ENCODE peak calls at places on chromosomes 1 and 21, in six cellular contexts. X, W, O, J, V and C are unnamed samples.

GRCh38 chr21:35343046-35343816 is 294.1 kb upstream of the RUNX1 start:
- DNase-seq in W (peak), X (no peak), O (no peak), J (no peak), V (no peak), C (no peak)

GRCh38 chr1:55636691-55637090 is 421.5 kb upstream of the USP24 start:
- DNase-seq in O (peak), J (no peak), W (peak), X (no peak), V (no peak), C (no peak)

GRCh38 chr1:62382581-62382980 is 54.3 kb upstream of the USP1 start:
- DNase-seq in W (no peak), O (no peak), V (no peak), J (no peak), X (no peak), C (no peak)

GRCh38 chr1:26993237-26994019 is at the start of gene TRNP1:
- DNase-seq in O (peak), W (peak), X (peak), J (peak), V (peak), C (peak)

GRCh38 chr1:46166521-46167462 is 8.1 kb upstream of the TSPAN1 start:
- DNase-seq in X (no peak), V (no peak), O (no peak), W (no peak), J (peak), C (peak)

GRCh38 chr1:172499636-172500141 is 33.3 kb upstream of the SUCO start:
- DNase-seq in X (no peak), J (peak), V (peak), W (peak), O (peak), C (no peak)

GRCh38 chr1:182330303-182330702 is 61.3 kb downstream of the GLUL start:
- DNase-seq in X (no peak), J (no peak), W (peak), V (peak), O (peak), C (no peak)

GRCh38 chr1:154837034-154837678 is 32.9 kb downstream of the KCNN3 start:
- DNase-seq in W (no peak), O (no peak), X (no peak), V (no peak), J (no peak), C (no peak)

GRCh38 chr1:23563003-23563402 is 3.7 kb upstream of the ID3 start:
- DNase-seq in J (no peak), V (no peak), X (no peak), O (no peak), W (no peak), C (no peak)

GRCh38 chr1:40309374-40310128 is 7.5 kb downstream of the COL9A2 start:
- DNase-seq in W (no peak), J (no peak), V (peak), X (no peak), O (no peak), C (no peak)

GRCh38 chr1:36352910-36353878 is 29.7 kb upstream of the EVA1B start:
- DNase-seq in V (peak), W (peak), X (no peak), J (no peak), O (peak), C (no peak)

GRCh38 chr1:26797627-26798026 is 9.9 kb downstream of the PIGV start:
- DNase-seq in O (no peak), J (no peak), V (no peak), W (no peak), X (no peak), C (no peak)

GRCh38 chr1:165549908-165550480 is 6.2 kb downstream of the LRRC52 start:
- DNase-seq in W (no peak), X (no peak), J (no peak), V (no peak), O (no peak), C (no peak)

GRCh38 chr21:38349111-38349746 is 92.4 kb downstream of the KCNJ15 start:
- DNase-seq in X (no peak), J (no peak), W (no peak), V (peak), O (peak), C (no peak)

GRCh38 chr1:45945426-45945825 is 142.0 kb downstream of the MAST2 start:
- DNase-seq in O (peak), V (peak), J (no peak), W (peak), X (no peak), C (no peak)

GRCh38 chr1:61222240-61222639 is 139.9 kb downstream of the NFIA start:
- DNase-seq in J (no peak), W (no peak), X (no peak), V (no peak), O (no peak), C (no peak)

GRCh38 chr1:245278846-245279245 is 124.1 kb downstream of the KIF26B start:
- DNase-seq in J (no peak), X (no peak), O (no peak), V (no peak), W (peak), C (no peak)